ENCODE peak calls at places on chromosomes 13 and 19, in six cellular contexts. P is brain microvascular endothelial cell, T is AG04449, N is AG09309, E is heart right ventricle, M is WERI-Rb-1. V is an unnamed sample.

GRCh38 chr19:39408392-39409206 is 2.0 kb downstream of the ZFP36 start:
- DNase-seq in P (no peak), T (no peak), N (no peak), E (no peak), M (no peak), V (no peak)

GRCh38 chr19:48720251-48720612 is 707 bp upstream of the MAMSTR start:
- DNase-seq in P (no peak), T (no peak), N (no peak), E (no peak), M (no peak), V (no peak)

GRCh38 chr19:50206191-50206590 is 2.8 kb downstream of the MYH14 start:
- DNase-seq in P (no peak), T (no peak), N (no peak), E (no peak), M (no peak), V (no peak)

GRCh38 chr13:21949818-21950429 is 279.1 kb downstream of the FGF9 start:
- DNase-seq in P (no peak), T (no peak), N (no peak), E (no peak), M (no peak), V (no peak)

GRCh38 chr19:49441210-49441959 is at the start of gene SLC17A7:
- DNase-seq in P (no peak), T (no peak), N (no peak), E (peak), M (peak), V (no peak)

GRCh38 chr19:50427997-50428425 is 4.7 kb upstream of the MYBPC2 start:
- DNase-seq in P (peak), T (peak), N (no peak), E (peak), M (no peak), V (no peak)

GRCh38 chr13:113187263-113187669 is 21.2 kb downstream of the PCID2 start:
- DNase-seq in P (peak), T (peak), N (peak), E (peak), M (no peak), V (peak)

GRCh38 chr13:102687520-102687919 is 7.3 kb downstream of the METTL21C start:
- DNase-seq in P (no peak), T (no peak), N (no peak), E (no peak), M (no peak), V (no peak)

GRCh38 chr19:53102701-53103140 is 501 bp downstream of the ZNF160 start:
- DNase-seq in P (peak), T (no peak), N (no peak), E (peak), M (peak), V (no peak)

GRCh38 chr19:17246681-17247425 is 1.1 kb upstream of the NR2F6 start:
- DNase-seq in P (no peak), T (no peak), N (no peak), E (peak), M (no peak), V (no peak)

GRCh38 chr19:50649433-50650391 is at the start of gene C19orf81:
- DNase-seq in P (no peak), T (no peak), N (no peak), E (no peak), M (peak), V (no peak)

GRCh38 chr19:48670699-48671455 is 1.9 kb downstream of the NTN5 start:
- DNase-seq in P (no peak), T (no peak), N (no peak), E (no peak), M (peak), V (no peak)

GRCh38 chr13:95201814-95202521 is 99.3 kb downstream of the ABCC4 start:
- DNase-seq in P (peak), T (no peak), N (no peak), E (no peak), M (no peak), V (no peak)

GRCh38 chr13:77543711-77544110 is 8.2 kb downstream of the SCEL start:
- DNase-seq in P (no peak), T (no peak), N (no peak), E (no peak), M (no peak), V (no peak)

GRCh38 chr19:19670070-19670551 is 1.5 kb downstream of the ZNF101 start:
- DNase-seq in P (no peak), T (no peak), N (no peak), E (no peak), M (no peak), V (no peak)

GRCh38 chr19:45117666-45118065 is 24.7 kb downstream of the PPP1R37 start:
- DNase-seq in P (no peak), T (no peak), N (no peak), E (no peak), M (no peak), V (no peak)

GRCh38 chr19:57949296-57949695 is 1.8 kb upstream of the ZNF256 start:
- DNase-seq in P (no peak), T (no peak), N (no peak), E (no peak), M (no peak), V (no peak)

GRCh38 chr19:18009412-18010066 is 1.6 kb downstream of the ARRDC2 start:
- DNase-seq in P (no peak), T (no peak), N (no peak), E (no peak), M (no peak), V (no peak)

GRCh38 chr19:35267818-35268545 is 780 bp upstream of the USF2 start:
- DNase-seq in P (peak), T (no peak), N (no peak), E (peak), M (peak), V (no peak)

GRCh38 chr19:15374105-15374651 is 5.4 kb downstream of the AKAP8 start:
- DNase-seq in P (no peak), T (no peak), N (no peak), E (no peak), M (no peak), V (no peak)

GRCh38 chr19:10191347-10191746 is 3.4 kb downstream of the DNMT1 start:
- DNase-seq in P (peak), T (peak), N (peak), E (no peak), M (no peak), V (peak)

GRCh38 chr13:50708461-50708860 is 135.0 kb downstream of the DLEU7 start:
- DNase-seq in P (no peak), T (no peak), N (no peak), E (no peak), M (no peak), V (no peak)

GRCh38 chr13:110163020-110163658 is 143.8 kb downstream of the COL4A1 start:
- DNase-seq in P (no peak), T (no peak), N (no peak), E (no peak), M (no peak), V (no peak)

GRCh38 chr19:28640506-28640905 is 572.4 kb downstream of the UQCRFS1 start:
- DNase-seq in P (no peak), T (no peak), N (no peak), E (no peak), M (no peak), V (no peak)

GRCh38 chr13:42728507-42729180 is 52.7 kb upstream of the FAM216B start:
- DNase-seq in P (peak), T (no peak), N (no peak), E (no peak), M (no peak), V (peak)

GRCh38 chr19:18290250-18291018 is 9.0 kb upstream of the JUND start:
- DNase-seq in P (peak), T (no peak), N (no peak), E (no peak), M (no peak), V (no peak)

GRCh38 chr13:97223711-97224461 is 1.8 kb downstream of the MBNL2 start:
- DNase-seq in P (peak), T (peak), N (peak), E (peak), M (peak), V (peak)

DNA sequence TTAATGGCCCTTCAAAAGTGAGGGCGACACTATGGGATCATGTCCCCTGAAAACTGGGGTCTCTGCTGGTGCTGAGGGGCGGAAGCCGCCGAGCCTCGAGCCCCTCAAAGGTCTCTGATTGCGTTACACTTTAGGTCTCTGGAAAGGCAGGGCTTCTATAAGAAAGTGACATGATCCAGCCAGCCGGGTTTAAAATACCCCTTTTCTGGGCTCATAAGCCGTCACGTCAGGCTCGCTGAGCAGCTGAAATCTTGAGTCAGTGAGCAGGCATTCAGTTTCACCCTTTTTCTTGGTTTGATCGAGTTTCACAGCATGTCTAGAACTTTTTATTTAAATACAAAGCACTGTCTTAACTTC is 600 bp upstream of the HMGB1 start:
- DNase-seq in P (peak), T (no peak), N (no peak), E (no peak), M (no peak), V (no peak)
- H3K4me3 ChIP-seq in P (peak), T (peak), N (peak), E (no peak), M (peak), V (peak)

DNA sequence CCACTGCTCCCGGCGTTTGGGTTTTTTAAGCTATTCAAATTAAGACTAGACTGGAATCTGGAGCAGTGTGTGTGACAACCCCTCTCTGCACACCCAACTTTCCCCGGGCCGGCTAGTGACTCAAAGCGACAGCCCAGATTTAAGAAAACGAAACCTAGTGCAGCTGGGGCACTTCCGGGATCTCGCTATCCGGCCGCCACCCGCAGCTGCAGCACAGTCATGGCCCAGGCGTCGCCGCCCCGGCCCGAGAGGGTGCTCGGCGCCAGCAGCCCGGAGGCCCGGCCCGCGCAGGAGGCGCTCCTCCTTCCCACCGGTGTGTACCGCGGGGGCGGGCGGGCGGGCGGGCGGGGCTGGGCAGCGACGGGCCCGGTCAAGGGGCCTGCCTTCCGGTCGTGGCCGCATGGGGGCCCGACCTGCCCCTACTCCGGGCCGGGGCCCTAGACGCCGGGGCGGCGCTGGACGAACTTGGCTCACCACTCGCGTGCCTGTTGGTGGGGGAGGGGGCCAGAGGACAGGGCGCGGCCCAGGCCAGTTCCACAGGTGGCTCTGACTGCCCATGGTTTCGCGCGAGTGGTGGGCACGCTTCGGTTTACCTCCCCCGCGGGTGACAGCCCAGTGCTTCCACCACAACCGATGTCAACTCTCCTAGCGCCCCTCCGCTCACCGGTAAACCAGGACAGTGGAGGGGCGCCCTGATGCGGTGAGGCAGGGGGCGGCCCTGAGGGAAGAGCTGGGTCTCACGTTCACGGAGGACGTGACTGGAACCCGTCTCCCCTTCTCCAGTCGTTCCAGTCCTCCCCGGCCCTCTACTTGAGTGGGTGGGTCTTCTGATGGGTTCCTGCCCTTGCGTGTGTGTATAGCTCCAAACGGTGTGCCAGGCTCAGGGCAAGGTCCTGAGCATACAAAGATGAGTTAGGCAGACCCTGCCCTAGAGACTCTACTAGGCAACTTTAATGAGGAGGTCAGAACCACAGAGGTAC is at the start of gene PHF11:
- DNase-seq in P (peak), T (no peak), N (no peak), E (peak), M (no peak), V (peak)
- TF ChIP-seq CTCF in P (no peak), T (no peak), N (peak), E (no peak), M (no peak), V (peak)

DNA sequence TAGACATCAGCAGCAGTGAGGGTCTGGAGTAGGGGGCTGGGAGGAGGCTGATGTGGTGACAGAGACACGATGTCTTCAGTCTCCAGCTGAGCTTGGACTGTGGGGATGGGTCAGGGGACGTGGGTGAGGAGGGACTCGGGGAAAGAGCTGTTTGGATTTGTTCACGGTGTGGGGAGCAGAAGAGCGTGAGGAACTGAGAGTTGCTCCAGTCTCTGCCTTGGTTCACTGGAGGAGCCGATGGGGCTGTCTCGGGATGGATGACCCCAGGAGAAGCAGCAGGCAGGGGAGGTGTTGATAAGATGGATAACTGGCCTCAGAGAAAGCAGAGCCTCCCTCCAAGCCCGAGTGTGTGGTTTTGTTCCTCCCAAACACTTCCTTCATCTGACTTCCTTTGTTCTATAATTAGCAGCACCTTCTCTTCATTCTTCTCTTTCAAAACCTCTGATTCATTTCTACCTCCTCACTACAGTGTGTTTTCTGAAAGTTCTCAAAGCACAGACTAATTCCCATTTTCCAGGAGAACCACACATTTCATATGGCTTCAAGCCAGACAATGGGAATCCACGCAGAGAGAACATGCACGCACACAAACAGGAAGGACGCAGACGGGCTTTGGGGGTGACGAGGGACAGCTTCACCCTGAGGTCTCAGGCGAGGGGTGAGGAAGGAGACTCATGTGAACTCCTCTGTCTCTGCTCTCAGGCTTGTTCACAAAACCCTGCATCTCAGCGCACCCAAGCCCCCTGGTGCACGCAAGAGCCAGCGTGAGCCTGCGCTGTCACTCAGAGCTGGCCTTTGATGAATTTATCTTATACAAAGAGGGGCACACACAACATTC is 18.6 kb downstream of the LAIR2 start:
- DNase-seq in P (no peak), T (no peak), N (no peak), E (no peak), M (no peak), V (no peak)
- H3K4me3 ChIP-seq in P (no peak), T (no peak), N (no peak), E (no peak), M (no peak), V (no peak)

GRCh38 chr19:32101206-32101605 is 244.2 kb upstream of the ZNF507 start:
- DNase-seq in P (no peak), T (no peak), N (no peak), E (no peak), M (no peak), V (no peak)
- TF ChIP-seq CTCF in P (no peak), T (no peak), N (no peak), E (no peak), M (no peak), V (no peak)

V was measured in BJ.